ENCODE peak calls at places on chromosomes 16 and 17, in seven cellular contexts. One of them, this sample, is unnamed.

GRCh38 chr17:51322390-51323029 is 62.2 kb downstream of the UTP18 start:
- DNase-seq in OCI-LY7: peak
- DNase-seq in progenitor cell of endocrine pancreas: no peak
- DNase-seq in esophagus squamous epithelium: no peak
- DNase-seq in NCI-H1930: peak
- DNase-seq in T-helper 2 cell: no peak
- DNase-seq in posterior cingulate gyrus: no peak
- DNase-seq in this sample: no peak

GRCh38 chr17:78998311-78999055 is 11.1 kb downstream of the CANT1 start:
- DNase-seq in OCI-LY7: no peak
- DNase-seq in progenitor cell of endocrine pancreas: no peak
- DNase-seq in esophagus squamous epithelium: no peak
- DNase-seq in NCI-H1930: no peak
- DNase-seq in T-helper 2 cell: no peak
- DNase-seq in posterior cingulate gyrus: no peak
- DNase-seq in this sample: no peak

GRCh38 chr16:65833171-65833871 is 533.2 kb upstream of the CDH5 start:
- DNase-seq in OCI-LY7: no peak
- DNase-seq in progenitor cell of endocrine pancreas: no peak
- DNase-seq in esophagus squamous epithelium: no peak
- DNase-seq in NCI-H1930: no peak
- DNase-seq in T-helper 2 cell: no peak
- DNase-seq in posterior cingulate gyrus: no peak
- DNase-seq in this sample: no peak

GRCh38 chr17:27609606-27610303 is 21.2 kb upstream of the LGALS9 start:
- DNase-seq in OCI-LY7: peak
- DNase-seq in progenitor cell of endocrine pancreas: no peak
- DNase-seq in esophagus squamous epithelium: no peak
- DNase-seq in NCI-H1930: no peak
- DNase-seq in T-helper 2 cell: no peak
- DNase-seq in posterior cingulate gyrus: peak
- DNase-seq in this sample: no peak

GRCh38 chr16:84885024-84885910 is 65.5 kb downstream of the CRISPLD2 start:
- DNase-seq in OCI-LY7: no peak
- DNase-seq in progenitor cell of endocrine pancreas: no peak
- DNase-seq in esophagus squamous epithelium: no peak
- DNase-seq in NCI-H1930: no peak
- DNase-seq in T-helper 2 cell: no peak
- DNase-seq in posterior cingulate gyrus: peak
- DNase-seq in this sample: no peak

GRCh38 chr17:43406676-43407645 is 8.2 kb downstream of the ARL4D start:
- DNase-seq in OCI-LY7: no peak
- DNase-seq in progenitor cell of endocrine pancreas: no peak
- DNase-seq in esophagus squamous epithelium: no peak
- DNase-seq in NCI-H1930: no peak
- DNase-seq in T-helper 2 cell: no peak
- DNase-seq in posterior cingulate gyrus: peak
- DNase-seq in this sample: no peak

GRCh38 chr17:6476061-6476833 is 32.0 kb downstream of the PIMREG start:
- DNase-seq in OCI-LY7: no peak
- DNase-seq in progenitor cell of endocrine pancreas: no peak
- DNase-seq in esophagus squamous epithelium: no peak
- DNase-seq in NCI-H1930: no peak
- DNase-seq in T-helper 2 cell: no peak
- DNase-seq in posterior cingulate gyrus: no peak
- DNase-seq in this sample: no peak

GRCh38 chr17:6994666-6995246 is 1.1 kb upstream of the ALOX12 start:
- DNase-seq in OCI-LY7: no peak
- DNase-seq in progenitor cell of endocrine pancreas: no peak
- DNase-seq in esophagus squamous epithelium: no peak
- DNase-seq in NCI-H1930: no peak
- DNase-seq in T-helper 2 cell: no peak
- DNase-seq in posterior cingulate gyrus: no peak
- DNase-seq in this sample: no peak

GRCh38 chr17:651596-651995 is 63.0 kb downstream of the VPS53 start:
- DNase-seq in OCI-LY7: no peak
- DNase-seq in progenitor cell of endocrine pancreas: no peak
- DNase-seq in esophagus squamous epithelium: no peak
- DNase-seq in NCI-H1930: no peak
- DNase-seq in T-helper 2 cell: no peak
- DNase-seq in posterior cingulate gyrus: no peak
- DNase-seq in this sample: no peak

GRCh38 chr16:70767377-70768204 is 33.4 kb downstream of the VAC14 start:
- DNase-seq in OCI-LY7: no peak
- DNase-seq in progenitor cell of endocrine pancreas: no peak
- DNase-seq in esophagus squamous epithelium: no peak
- DNase-seq in NCI-H1930: no peak
- DNase-seq in T-helper 2 cell: no peak
- DNase-seq in posterior cingulate gyrus: no peak
- DNase-seq in this sample: no peak

GRCh38 chr17:78999947-79000395 is 9.6 kb downstream of the CANT1 start:
- DNase-seq in OCI-LY7: no peak
- DNase-seq in progenitor cell of endocrine pancreas: no peak
- DNase-seq in esophagus squamous epithelium: no peak
- DNase-seq in NCI-H1930: no peak
- DNase-seq in T-helper 2 cell: no peak
- DNase-seq in posterior cingulate gyrus: no peak
- DNase-seq in this sample: no peak

GRCh38 chr17:67624886-67625656 is 92.7 kb upstream of the NOL11 start:
- DNase-seq in OCI-LY7: no peak
- DNase-seq in progenitor cell of endocrine pancreas: no peak
- DNase-seq in esophagus squamous epithelium: no peak
- DNase-seq in NCI-H1930: no peak
- DNase-seq in T-helper 2 cell: no peak
- DNase-seq in posterior cingulate gyrus: no peak
- DNase-seq in this sample: peak

GRCh38 chr16:85615014-85615851 is 2.1 kb downstream of the GSE1 start:
- DNase-seq in OCI-LY7: no peak
- DNase-seq in progenitor cell of endocrine pancreas: peak
- DNase-seq in esophagus squamous epithelium: no peak
- DNase-seq in NCI-H1930: no peak
- DNase-seq in T-helper 2 cell: peak
- DNase-seq in posterior cingulate gyrus: no peak
- DNase-seq in this sample: peak

GRCh38 chr17:42720996-42721583 is 23.8 kb downstream of the EZH1 start:
- DNase-seq in OCI-LY7: peak
- DNase-seq in progenitor cell of endocrine pancreas: no peak
- DNase-seq in esophagus squamous epithelium: no peak
- DNase-seq in NCI-H1930: peak
- DNase-seq in T-helper 2 cell: peak
- DNase-seq in posterior cingulate gyrus: no peak
- DNase-seq in this sample: peak

GRCh38 chr17:57285681-57286080 is 29.4 kb downstream of the MSI2 start:
- DNase-seq in OCI-LY7: peak
- DNase-seq in progenitor cell of endocrine pancreas: no peak
- DNase-seq in esophagus squamous epithelium: no peak
- DNase-seq in NCI-H1930: no peak
- DNase-seq in T-helper 2 cell: no peak
- DNase-seq in posterior cingulate gyrus: no peak
- DNase-seq in this sample: no peak

GRCh38 chr16:138049-138417 is 440 bp downstream of the NPRL3 start:
- DNase-seq in OCI-LY7: peak
- DNase-seq in progenitor cell of endocrine pancreas: peak
- DNase-seq in esophagus squamous epithelium: no peak
- DNase-seq in NCI-H1930: no peak
- DNase-seq in T-helper 2 cell: peak
- DNase-seq in posterior cingulate gyrus: no peak
- DNase-seq in this sample: no peak

GRCh38 chr17:2867441-2868424 is 71.5 kb downstream of the RAP1GAP2 start:
- DNase-seq in OCI-LY7: no peak
- DNase-seq in progenitor cell of endocrine pancreas: no peak
- DNase-seq in esophagus squamous epithelium: no peak
- DNase-seq in NCI-H1930: no peak
- DNase-seq in T-helper 2 cell: no peak
- DNase-seq in posterior cingulate gyrus: no peak
- DNase-seq in this sample: no peak

GRCh38 chr16:15782573-15783365 is 74.1 kb downstream of the MYH11 start:
- DNase-seq in OCI-LY7: no peak
- DNase-seq in progenitor cell of endocrine pancreas: no peak
- DNase-seq in esophagus squamous epithelium: no peak
- DNase-seq in NCI-H1930: no peak
- DNase-seq in T-helper 2 cell: no peak
- DNase-seq in posterior cingulate gyrus: no peak
- DNase-seq in this sample: no peak

GRCh38 chr16:48607056-48607825 is 2.7 kb downstream of the N4BP1 start:
- DNase-seq in OCI-LY7: no peak
- DNase-seq in progenitor cell of endocrine pancreas: no peak
- DNase-seq in esophagus squamous epithelium: no peak
- DNase-seq in NCI-H1930: no peak
- DNase-seq in T-helper 2 cell: no peak
- DNase-seq in posterior cingulate gyrus: no peak
- DNase-seq in this sample: no peak

GRCh38 chr16:27515874-27516353 is 33.8 kb downstream of the GTF3C1 start:
- DNase-seq in OCI-LY7: peak
- DNase-seq in progenitor cell of endocrine pancreas: no peak
- DNase-seq in esophagus squamous epithelium: no peak
- DNase-seq in NCI-H1930: no peak
- DNase-seq in T-helper 2 cell: no peak
- DNase-seq in posterior cingulate gyrus: no peak
- DNase-seq in this sample: no peak